ENCODE peak calls at places on chromosomes 1 and 21, in four cellular contexts. L, C, Z and W are unnamed samples.

GRCh38 chr1:182238421-182238820 is 153.2 kb downstream of the GLUL start:
- DNase-seq in L (no peak), C (no peak), Z (no peak), W (no peak)

GRCh38 chr1:216892581-216892980 is 169.4 kb upstream of the ESRRG start:
- DNase-seq in L (no peak), C (no peak), Z (no peak), W (no peak)

GRCh38 chr1:212699104-212699838 is 369 bp downstream of the BATF3 start:
- DNase-seq in L (peak; percentile 84), C (peak; percentile 84), Z (peak; percentile 63), W (no peak)

GRCh38 chr1:115648717-115649691 is 7.2 kb downstream of the VANGL1 start:
- DNase-seq in L (peak; percentile 37), C (no peak), Z (no peak), W (no peak)

GRCh38 chr1:160219062-160219929 is 14.1 kb downstream of the PEA15 start:
- DNase-seq in L (peak; percentile 67), C (no peak), Z (peak; percentile 73), W (peak; percentile 50)

GRCh38 chr1:40818264-40818961 is 34.8 kb downstream of the KCNQ4 start:
- DNase-seq in L (peak; percentile 98), C (peak; percentile 97), Z (no peak), W (no peak)

GRCh38 chr1:193569696-193570269 is 383.4 kb upstream of the B3GALT2 start:
- DNase-seq in L (no peak), C (no peak), Z (no peak), W (peak; percentile 92)

GRCh38 chr1:227805606-227806197 is 9.8 kb upstream of the PRSS38 start:
- DNase-seq in L (no peak), C (no peak), Z (peak; percentile 100), W (peak; percentile 99)

GRCh38 chr21:25910809-25911208 is 176.0 kb downstream of the GABPA start:
- DNase-seq in L (no peak), C (no peak), Z (no peak), W (no peak)

GRCh38 chr1:27031235-27032118 is 18.8 kb upstream of the TENT5B start:
- DNase-seq in L (peak; percentile 84), C (peak; percentile 80), Z (peak; percentile 92), W (peak; percentile 70)

GRCh38 chr21:27528697-27529096 is 561.8 kb upstream of the ADAMTS5 start:
- DNase-seq in L (no peak), C (no peak), Z (no peak), W (no peak)

GRCh38 chr1:9882296-9882944 is 27.6 kb downstream of the CTNNBIP1 start:
- DNase-seq in L (no peak), C (no peak), Z (no peak), W (no peak)

GRCh38 chr1:179080866-179081695 is 789 bp upstream of the TOR3A start:
- DNase-seq in L (no peak), C (no peak), Z (no peak), W (no peak)

GRCh38 chr1:16981269-16981849 is 939 bp upstream of the MFAP2 start:
- DNase-seq in L (no peak), C (no peak), Z (peak; percentile 93), W (peak; percentile 93)

GRCh38 chr1:110307239-110307974 is 31.8 kb upstream of the RBM15 start:
- DNase-seq in L (no peak), C (no peak), Z (no peak), W (peak; percentile 37)

GRCh38 chr1:61504840-61505239 is 220.1 kb downstream of the TM2D1 start:
- DNase-seq in L (no peak), C (no peak), Z (peak; percentile 63), W (peak; percentile 45)

GRCh38 chr1:91582431-91582921 is 81.8 kb downstream of the CDC7 start:
- DNase-seq in L (no peak), C (no peak), Z (peak; percentile 89), W (peak; percentile 98)

GRCh38 chr1:23660671-23661070 is 30.9 kb upstream of the RPL11 start:
- DNase-seq in L (no peak), C (no peak), Z (no peak), W (no peak)

GRCh38 chr1:39287541-39287940 is 83.0 kb downstream of the MACF1 start:
- DNase-seq in L (no peak), C (no peak), Z (no peak), W (no peak)

GRCh38 chr1:2972879-2973575 is 48.2 kb upstream of the ACTRT2 start:
- DNase-seq in L (no peak), C (no peak), Z (no peak), W (no peak)

GRCh38 chr1:206725053-206725963 is 40.6 kb downstream of the MAPKAPK2 start:
- DNase-seq in L (peak; percentile 73), C (peak; percentile 77), Z (peak; percentile 69), W (no peak)

GRCh38 chr1:205046870-205047269 is 3.9 kb downstream of the CNTN2 start:
- DNase-seq in L (no peak), C (no peak), Z (no peak), W (no peak)

GRCh38 chr1:226656601-226657277 is 82.3 kb downstream of the ITPKB start:
- DNase-seq in L (no peak), C (no peak), Z (peak; percentile 66), W (peak; percentile 90)

GRCh38 chr1:42966688-42967609 is 8.3 kb upstream of the SLC2A1 start:
- DNase-seq in L (peak; percentile 92), C (peak; percentile 63), Z (peak; percentile 98), W (peak; percentile 96)

GRCh38 chr1:178706467-178706866 is 18.6 kb upstream of the RALGPS2 start:
- DNase-seq in L (no peak), C (no peak), Z (no peak), W (peak; percentile 67)

GRCh38 chr1:98709906-98710305 is 48.4 kb downstream of the SNX7 start:
- DNase-seq in L (no peak), C (no peak), Z (no peak), W (no peak)

GRCh38 chr1:98702976-98703375 is 41.5 kb downstream of the SNX7 start:
- DNase-seq in L (no peak), C (no peak), Z (peak; percentile 25), W (peak; percentile 69)

GRCh38 chr1:98706173-98706848 is 44.8 kb downstream of the SNX7 start:
- DNase-seq in L (no peak), C (no peak), Z (no peak), W (peak; percentile 65)

GRCh38 chr1:98700228-98700627 is 38.7 kb downstream of the SNX7 start:
- DNase-seq in L (no peak), C (no peak), Z (peak; percentile 71), W (peak; percentile 58)

GRCh38 chr1:98704474-98704873 is 43.0 kb downstream of the SNX7 start:
- DNase-seq in L (peak; percentile 41), C (no peak), Z (no peak), W (peak; percentile 49)
- H3K9ac ChIP-seq in L (no peak overlapping the region), C (no peak overlapping the region), Z (no peak overlapping the region), W (no peak overlapping the region)

DNA sequence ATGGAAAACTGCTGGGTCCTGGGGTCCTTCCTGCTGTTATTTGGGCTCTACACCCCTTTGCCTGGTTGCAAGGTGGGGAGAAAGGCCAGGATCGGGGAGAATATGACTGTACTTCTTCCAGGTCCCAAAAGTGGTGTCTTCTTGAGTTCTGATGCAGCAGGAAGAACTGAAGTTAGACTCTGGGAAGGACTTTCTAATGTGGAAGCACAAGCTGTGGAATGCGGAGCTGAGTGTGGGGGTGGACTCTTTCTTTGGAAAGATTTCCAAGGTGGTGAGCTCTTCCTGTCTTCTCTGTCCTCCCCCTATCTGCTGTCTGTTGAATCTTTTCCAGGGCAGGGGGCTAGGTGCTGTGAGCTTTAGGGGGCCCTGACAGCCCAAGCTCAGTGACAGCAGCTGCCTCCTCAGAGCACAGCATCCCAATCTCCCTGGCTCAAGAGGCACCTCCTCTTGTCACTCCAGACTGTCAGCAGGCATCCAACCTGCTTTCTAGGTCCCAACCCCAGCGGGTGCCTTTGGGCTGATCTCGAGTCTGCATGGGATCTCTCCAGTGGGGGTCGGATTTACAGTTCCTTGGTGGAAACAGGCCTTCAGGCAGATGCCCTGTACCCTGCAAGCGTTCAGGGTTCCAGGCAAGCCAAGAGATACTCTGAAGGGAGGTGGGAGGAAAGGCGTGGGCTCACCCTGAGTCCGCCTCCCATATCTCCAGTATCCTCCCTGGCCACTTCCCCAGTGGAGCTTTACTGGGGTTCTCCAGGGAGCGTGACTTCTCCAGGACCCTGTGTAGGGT is 23.2 kb downstream of the ADORA1 start:
- DNase-seq in L (no peak), C (no peak), Z (no peak), W (no peak)
- H3K79me2 ChIP-seq in L (no peaks in the 10 kb centered on the region), C (no peaks in the 10 kb centered on the region), Z (no peaks in the 10 kb centered on the region), W (no peaks in the 10 kb centered on the region)

DNA sequence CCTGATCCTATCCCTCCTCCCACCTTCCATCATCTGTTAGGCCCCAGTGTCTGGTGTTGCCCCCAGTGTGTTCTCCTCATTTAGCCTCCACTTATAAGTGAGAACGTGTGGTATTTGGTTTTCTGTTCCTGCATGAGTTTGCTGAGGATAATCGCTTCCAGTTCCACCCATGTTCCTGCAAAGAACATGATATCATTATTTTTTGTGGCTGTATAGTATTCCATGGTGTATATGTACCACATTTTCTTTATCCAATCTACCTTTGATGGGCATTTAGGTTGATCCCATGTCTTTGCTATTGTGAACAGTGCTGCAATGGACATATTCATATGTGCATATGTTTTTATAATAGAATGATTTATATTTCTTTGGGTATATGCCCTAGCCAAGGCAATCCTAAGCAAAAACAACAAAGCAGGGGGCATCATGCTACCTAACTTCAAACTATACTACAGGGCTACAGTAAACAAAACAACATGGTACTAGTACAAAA is 142.9 kb downstream of the TNFSF18 start:
- DNase-seq in L (no peak), C (no peak), Z (no peak), W (no peak)
- H3K9ac ChIP-seq in L (no peak overlapping the region), C (no peak overlapping the region), Z (peak overlapping the region; percentile 47), W (peak overlapping the region; percentile 48)

DNA sequence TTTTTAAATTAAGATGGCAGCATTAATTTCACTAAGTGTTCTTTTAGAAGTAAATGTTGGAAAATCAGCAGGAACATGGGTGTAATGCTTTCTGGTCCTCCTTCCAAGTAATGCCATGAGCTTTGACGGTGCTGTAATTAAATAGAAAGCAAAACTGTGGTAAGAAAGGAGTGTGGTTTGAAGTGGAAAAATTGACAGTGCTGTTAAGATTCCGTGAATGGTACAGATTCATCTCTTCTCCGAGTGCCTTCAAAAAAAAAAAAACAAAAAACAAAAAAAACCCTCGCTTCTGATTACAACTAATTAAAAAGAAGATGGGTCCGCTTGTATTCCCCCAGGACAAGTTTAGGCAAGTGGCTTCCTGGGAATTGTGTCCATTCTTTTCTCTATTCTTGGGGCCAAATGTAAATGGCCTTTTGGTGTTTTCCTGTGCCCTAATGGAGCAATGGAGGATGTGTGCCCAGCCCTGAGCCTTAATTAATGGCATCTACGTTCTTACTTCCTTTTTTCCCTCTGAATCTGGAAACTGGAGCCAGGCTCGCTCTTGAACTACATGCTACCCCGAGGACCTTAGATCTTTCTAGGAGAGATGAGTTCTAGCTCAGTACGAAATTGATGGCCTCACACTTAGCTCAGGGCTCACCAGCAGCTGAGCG is 5.1 kb downstream of the LMO4 start:
- DNase-seq in L (no peak), C (no peak), Z (no peak), W (peak; percentile 40)
- H3K79me2 ChIP-seq in L (peaks cover 21% of the 10 kb centered on the region), C (peaks cover 5% of the 10 kb centered on the region), Z (peaks cover 84% of the 10 kb centered on the region), W (peaks cover 90% of the 10 kb centered on the region)